ENCODE peak calls at places on chromosomes 11 and 22, in five cellular contexts. H is mesenchymal stem cell, B is IMR-90, G is MM.1S, O is GM23248. R is an unnamed sample.

GRCh38 chr11:71962428-71963038 is 33.7 kb downstream of the RNF121 start:
- DNase-seq in H (peak), O (peak), B (peak), G (peak), R (peak)

GRCh38 chr11:25927391-25927790 is 404.5 kb upstream of the ANO3 start:
- DNase-seq in B (no peak), G (no peak), O (no peak), H (peak), R (no peak)

GRCh38 chr11:82823635-82824614 is 76.3 kb downstream of the PRCP start:
- DNase-seq in B (no peak), O (no peak), G (no peak), H (no peak), R (peak)

GRCh38 chr11:17197431-17197898 is 10.3 kb downstream of the PIK3C2A start:
- DNase-seq in H (no peak), B (peak), O (peak), G (no peak), R (no peak)

GRCh38 chr11:107545101-107545514 is 20.4 kb downstream of the ALKBH8 start:
- DNase-seq in O (peak), B (peak), H (peak), G (no peak), R (no peak)

GRCh38 chr11:130638624-130639023 is 190.2 kb downstream of the ADAMTS15 start:
- DNase-seq in H (no peak), B (no peak), O (no peak), G (no peak), R (no peak)

GRCh38 chr22:36350751-36351594 is 36.8 kb downstream of the MYH9 start:
- DNase-seq in G (no peak), B (peak), H (peak), O (peak), R (no peak)

GRCh38 chr11:105881027-105881426 is 141.0 kb downstream of the MSANTD4 start:
- DNase-seq in G (no peak), H (no peak), B (no peak), O (no peak), R (no peak)

GRCh38 chr11:125797641-125798040 is 9.7 kb downstream of the PATE3 start:
- DNase-seq in G (no peak), O (no peak), H (no peak), B (no peak), R (no peak)

GRCh38 chr11:69213315-69213714 is 57.6 kb downstream of the SMIM38 start:
- DNase-seq in B (peak), H (peak), O (no peak), G (no peak), R (no peak)

GRCh38 chr11:45333506-45333971 is 47.4 kb upstream of the SYT13 start:
- DNase-seq in O (peak), G (peak), B (peak), H (peak), R (peak)

GRCh38 chr22:32413715-32414114 is 1.7 kb upstream of the RTCB start:
- DNase-seq in O (peak), B (peak), H (peak), G (peak), R (peak)

GRCh38 chr11:2463766-2464277 is 19.0 kb downstream of the KCNQ1 start:
- DNase-seq in B (no peak), O (no peak), H (no peak), G (no peak), R (no peak)

GRCh38 chr11:1197431-1197885 is 25.4 kb upstream of the MUC5B start:
- DNase-seq in H (no peak), B (no peak), G (no peak), O (no peak), R (no peak)

GRCh38 chr11:129530154-129530895 is 154.7 kb downstream of the BARX2 start:
- DNase-seq in B (no peak), G (no peak), O (no peak), H (no peak), R (no peak)

GRCh38 chr22:28955817-28956216 is 72.4 kb downstream of the ZNRF3 start:
- DNase-seq in G (peak), O (no peak), H (peak), B (no peak), R (peak)

GRCh38 chr22:33593818-33594217 is 326.5 kb downstream of the LARGE1 start:
- DNase-seq in G (no peak), H (no peak), O (no peak), B (no peak), R (no peak)

GRCh38 chr11:67640758-67641113 is 1.2 kb upstream of the TBX10 start:
- DNase-seq in B (no peak), G (no peak), H (no peak), O (no peak), R (no peak)

GRCh38 chr11:26187639-26188038 is 144.3 kb upstream of the ANO3 start:
- DNase-seq in O (peak), B (peak), H (peak), G (no peak), R (no peak)

GRCh38 chr11:61092280-61092766 is 10.0 kb upstream of the CD5 start:
- DNase-seq in H (no peak), G (no peak), O (no peak), B (no peak), R (no peak)
- H2AFZ ChIP-seq in H (no peak), G (no peak), O (no peak), B (no peak), R (no peak)

GRCh38 chr11:122173074-122173450 is 57.0 kb upstream of the BLID start:
- DNase-seq in B (no peak), G (no peak), H (no peak), O (no peak), R (no peak)
- H3K4me3 ChIP-seq in B (no peak), G (no peak), H (no peak), O (peak), R (no peak)

GRCh38 chr11:12767022-12767421 is 92.8 kb downstream of the TEAD1 start:
- DNase-seq in O (no peak), B (no peak), G (no peak), H (no peak), R (no peak)

GRCh38 chr11:12764187-12764914 is 90.1 kb downstream of the TEAD1 start:
- DNase-seq in O (no peak), G (no peak), B (no peak), H (no peak), R (no peak)

GRCh38 chr11:12767577-12767976 is 93.4 kb downstream of the TEAD1 start:
- DNase-seq in B (no peak), G (no peak), O (no peak), H (no peak), R (no peak)

GRCh38 chr11:12762696-12763324 is 88.6 kb downstream of the TEAD1 start:
- DNase-seq in H (no peak), G (no peak), O (no peak), B (no peak), R (no peak)

DNA sequence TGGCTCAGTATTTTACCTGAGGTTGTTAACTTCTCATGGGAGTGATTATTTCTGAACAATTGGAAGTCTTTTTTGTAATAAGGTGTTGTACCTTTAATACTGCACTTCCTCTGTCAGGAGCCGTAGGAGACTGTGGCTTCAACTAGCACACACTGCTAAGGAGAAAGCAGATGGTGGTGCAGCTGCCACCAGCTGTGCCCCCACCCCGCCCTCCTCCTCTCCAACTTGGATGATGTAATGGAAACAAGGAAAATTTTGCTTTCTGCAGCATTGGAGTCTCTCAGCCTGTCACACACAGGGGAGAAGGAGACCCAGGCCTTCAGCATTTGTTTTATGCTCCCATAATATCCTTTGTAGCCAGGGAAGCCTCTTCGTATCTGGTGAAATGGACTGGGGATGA is 91.2 kb downstream of the TEAD1 start:
- DNase-seq in O (no peak), B (peak), G (no peak), H (peak), R (peak)
- H2AFZ ChIP-seq in O (no peak), B (no peak), G (no peak), H (no peak), R (no peak)

DNA sequence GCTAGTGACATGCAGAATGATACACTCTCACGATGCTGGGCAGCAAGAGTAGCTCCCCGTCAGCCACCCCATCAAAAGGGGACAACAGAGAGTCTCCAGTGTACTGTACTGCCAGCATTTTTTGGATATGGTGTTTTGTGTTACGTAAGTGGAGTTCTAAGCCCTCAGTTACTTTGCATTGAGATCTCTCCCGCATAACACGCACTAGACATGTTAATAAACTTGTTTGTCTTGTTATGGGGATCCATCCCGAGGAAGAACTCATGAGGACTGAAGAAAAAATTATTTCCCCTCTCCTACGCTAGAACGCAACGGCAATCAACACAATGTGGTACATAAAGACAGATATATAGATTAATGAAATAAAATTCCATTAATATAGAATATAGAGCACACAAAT is 24.2 kb downstream of the NCAPD3 start:
- DNase-seq in H (no peak), G (no peak), O (no peak), B (no peak), R (no peak)
- H3K4me3 ChIP-seq in H (no peak), G (no peak), O (no peak), B (no peak), R (no peak)

DNA sequence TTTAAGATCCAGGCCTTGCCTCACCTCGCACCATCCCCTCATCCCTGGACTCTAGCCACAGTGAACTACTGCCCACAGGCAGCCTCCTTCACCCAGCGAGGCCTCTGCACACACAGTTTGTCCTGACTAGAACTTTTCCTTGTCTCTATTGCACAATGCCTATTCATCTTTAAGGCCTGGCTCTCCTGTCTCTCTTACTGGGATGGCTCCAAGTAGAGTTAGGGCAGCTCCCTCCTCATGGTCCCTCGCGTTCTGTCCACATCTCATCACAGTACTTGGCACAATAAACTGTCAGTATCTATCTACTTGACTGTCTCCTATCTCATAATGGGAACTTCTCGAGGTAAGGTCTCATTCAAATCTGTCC is 22.4 kb upstream of the UCP3 start:
- DNase-seq in O (no peak), H (no peak), G (no peak), B (no peak), R (no peak)
- H2AFZ ChIP-seq in O (no peak), H (no peak), G (peak), B (no peak), R (no peak)

GRCh38 chr22:44588348-44588747 is 90.3 kb upstream of the RTL6 start:
- DNase-seq in H (no peak), O (no peak), G (no peak), B (no peak), R (no peak)

GRCh38 chr22:44586337-44586990 is 88.4 kb upstream of the RTL6 start:
- DNase-seq in O (no peak), B (no peak), G (no peak), H (no peak), R (no peak)

GRCh38 chr22:44585559-44586121 is 87.6 kb upstream of the RTL6 start:
- DNase-seq in B (no peak), H (no peak), G (no peak), O (no peak), R (no peak)

GRCh38 chr22:44587911-44588310 is 89.9 kb upstream of the RTL6 start:
- DNase-seq in H (no peak), B (no peak), O (no peak), G (no peak), R (no peak)

DNA sequence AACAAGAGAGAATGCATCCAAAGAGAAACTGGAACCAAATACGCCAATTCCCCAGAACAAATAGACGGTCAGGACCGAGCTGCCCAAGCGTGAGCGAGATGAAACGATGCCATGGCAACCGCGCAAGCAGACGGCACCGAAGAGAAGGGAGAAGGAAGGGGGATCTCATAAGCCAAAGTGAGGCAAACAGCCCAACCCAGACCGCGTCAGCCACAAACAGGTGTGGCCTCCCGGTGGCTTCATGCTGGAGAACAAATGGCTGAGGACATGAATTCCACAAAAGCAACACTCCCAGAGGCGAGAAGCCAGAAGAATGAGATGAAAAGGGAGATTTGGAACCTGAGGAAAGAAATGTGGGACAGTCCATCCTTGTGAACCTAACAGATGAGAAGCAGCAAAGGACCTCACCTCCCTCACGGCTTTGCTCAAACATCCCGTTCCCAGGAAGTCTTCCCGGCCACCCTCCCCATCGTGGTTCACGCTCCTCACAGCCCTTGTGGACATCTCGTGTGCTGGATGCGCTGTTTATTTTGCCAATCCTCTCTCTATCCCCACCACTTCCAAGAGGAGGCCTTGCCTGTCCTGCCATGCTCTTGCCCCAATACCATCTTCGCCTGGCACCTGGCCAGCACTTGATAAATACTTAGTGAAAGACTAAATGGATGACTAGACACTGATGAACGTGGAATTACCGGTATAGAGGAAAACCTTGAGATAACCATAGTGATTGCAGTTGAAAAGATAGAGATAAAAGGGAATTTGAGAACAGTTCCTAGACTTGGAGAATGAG is 89.2 kb upstream of the RTL6 start:
- DNase-seq in B (peak), H (no peak), G (no peak), O (peak), R (no peak)
- H3K4me3 ChIP-seq in B (peak), H (no peak), G (no peak), O (peak), R (no peak)

GRCh38 chr11:115896084-115896483 is 391.9 kb upstream of the CADM1 start:
- DNase-seq in G (no peak), B (no peak), O (no peak), H (no peak), R (no peak)

GRCh38 chr11:115895594-115895993 is 391.4 kb upstream of the CADM1 start:
- DNase-seq in G (no peak), H (no peak), B (no peak), O (no peak), R (no peak)

GRCh38 chr11:115893701-115894100 is 389.5 kb upstream of the CADM1 start:
- DNase-seq in G (no peak), H (no peak), O (no peak), B (peak), R (no peak)

GRCh38 chr11:115890500-115890899 is 386.3 kb upstream of the CADM1 start:
- DNase-seq in B (no peak), H (no peak), G (no peak), O (no peak), R (no peak)

GRCh38 chr11:115892016-115892415 is 387.8 kb upstream of the CADM1 start:
- DNase-seq in H (no peak), G (no peak), O (no peak), B (no peak), R (no peak)
- H2AFZ ChIP-seq in H (no peak), G (no peak), O (no peak), B (no peak), R (no peak)

GRCh38 chr22:19891350-19892248 is 36.9 kb upstream of the GNB1L start:
- DNase-seq in B (peak), G (peak), O (peak), H (peak), R (peak)

GRCh38 chr22:19892925-19893324 is 38.3 kb upstream of the GNB1L start:
- DNase-seq in H (peak), B (peak), O (no peak), G (no peak), R (no peak)

GRCh38 chr22:19893363-19893762 is 38.7 kb upstream of the GNB1L start:
- DNase-seq in O (no peak), H (no peak), G (no peak), B (no peak), R (no peak)

GRCh38 chr22:19890502-19891349 is 36.1 kb upstream of the GNB1L start:
- DNase-seq in H (no peak), O (no peak), G (no peak), B (no peak), R (peak)

DNA sequence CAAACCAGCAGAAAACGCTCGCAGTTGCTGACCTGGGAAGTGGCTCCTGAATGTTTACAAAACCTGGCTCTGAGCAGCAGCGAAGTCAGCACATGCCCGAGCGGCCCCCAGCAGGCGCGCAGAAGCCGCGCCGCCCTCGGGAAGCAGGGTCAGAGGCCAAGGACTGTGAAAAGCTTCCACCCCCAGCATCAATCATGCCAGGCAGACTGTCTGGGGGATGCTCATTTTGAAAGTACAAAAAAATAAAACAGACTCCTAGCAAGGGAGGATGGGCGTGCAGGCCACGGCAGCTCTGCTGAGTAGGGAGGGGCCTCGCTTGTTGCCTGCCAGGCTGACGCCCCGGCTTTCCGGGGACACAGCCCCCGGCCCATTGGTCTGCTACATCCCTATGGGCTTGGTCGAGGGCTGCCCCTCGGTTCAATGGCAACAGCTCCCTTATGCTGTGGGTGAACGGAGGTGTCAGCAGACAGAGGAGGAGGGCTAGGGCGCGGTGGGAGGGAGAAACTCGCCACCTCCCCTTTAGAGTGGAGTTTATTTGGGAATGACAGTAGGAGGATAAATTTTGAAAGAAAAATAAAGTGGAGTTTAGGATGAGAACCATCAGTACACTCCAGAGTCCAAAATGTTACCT is 37.7 kb upstream of the GNB1L start:
- DNase-seq in G (no peak), O (no peak), H (peak), B (peak), R (peak)
- H3K4me3 ChIP-seq in G (peak), O (no peak), H (no peak), B (no peak), R (peak)